ENCODE peak calls at places on chromosome 2, in seven cellular contexts. One of them, this sample, is unnamed.

GRCh38 chr2:197285361-197285760 is 25.2 kb downstream of the ANKRD44 start:
- DNase-seq in cardiac fibroblast: no peak
- DNase-seq in left cardiac atrium: no peak
- DNase-seq in CD8-positive, alpha-beta T cell: no peak
- DNase-seq in HT-29: no peak
- DNase-seq in AG09319: no peak
- DNase-seq in KBM-7: peak
- DNase-seq in this sample: no peak

GRCh38 chr2:232026941-232027340 is 65.4 kb downstream of the DIS3L2 start:
- DNase-seq in KBM-7: no peak
- DNase-seq in CD8-positive, alpha-beta T cell: no peak
- DNase-seq in left cardiac atrium: no peak
- DNase-seq in AG09319: no peak
- DNase-seq in HT-29: no peak
- DNase-seq in cardiac fibroblast: no peak
- DNase-seq in this sample: no peak

GRCh38 chr2:127770973-127771735 is 39.8 kb downstream of the WDR33 start:
- DNase-seq in KBM-7: no peak
- DNase-seq in CD8-positive, alpha-beta T cell: no peak
- DNase-seq in HT-29: no peak
- DNase-seq in cardiac fibroblast: peak
- DNase-seq in left cardiac atrium: no peak
- DNase-seq in AG09319: peak
- DNase-seq in this sample: peak

GRCh38 chr2:70362661-70363060 is 60.8 kb upstream of the FAM136A start:
- DNase-seq in CD8-positive, alpha-beta T cell: no peak
- DNase-seq in left cardiac atrium: no peak
- DNase-seq in HT-29: peak
- DNase-seq in AG09319: no peak
- DNase-seq in KBM-7: no peak
- DNase-seq in cardiac fibroblast: no peak
- DNase-seq in this sample: peak

GRCh38 chr2:136122654-136123053 is 4.7 kb upstream of the CXCR4 start:
- DNase-seq in HT-29: no peak
- DNase-seq in cardiac fibroblast: no peak
- DNase-seq in left cardiac atrium: no peak
- DNase-seq in CD8-positive, alpha-beta T cell: no peak
- DNase-seq in KBM-7: peak
- DNase-seq in AG09319: no peak
- DNase-seq in this sample: no peak

GRCh38 chr2:70570041-70570661 is 16.5 kb upstream of the TGFA start:
- DNase-seq in KBM-7: no peak
- DNase-seq in HT-29: peak
- DNase-seq in cardiac fibroblast: no peak
- DNase-seq in CD8-positive, alpha-beta T cell: no peak
- DNase-seq in AG09319: no peak
- DNase-seq in left cardiac atrium: no peak
- DNase-seq in this sample: peak

GRCh38 chr2:108967757-108968156 is 21.3 kb downstream of the EDAR start:
- DNase-seq in cardiac fibroblast: no peak
- DNase-seq in AG09319: no peak
- DNase-seq in KBM-7: no peak
- DNase-seq in left cardiac atrium: no peak
- DNase-seq in CD8-positive, alpha-beta T cell: no peak
- DNase-seq in HT-29: no peak
- DNase-seq in this sample: no peak

GRCh38 chr2:209922116-209922515 is 80.3 kb upstream of the RPE start:
- DNase-seq in left cardiac atrium: no peak
- DNase-seq in cardiac fibroblast: no peak
- DNase-seq in AG09319: no peak
- DNase-seq in HT-29: no peak
- DNase-seq in KBM-7: no peak
- DNase-seq in CD8-positive, alpha-beta T cell: no peak
- DNase-seq in this sample: no peak

GRCh38 chr2:33532966-33533365 is 56.5 kb downstream of the RASGRP3 start:
- DNase-seq in CD8-positive, alpha-beta T cell: no peak
- DNase-seq in AG09319: no peak
- DNase-seq in left cardiac atrium: no peak
- DNase-seq in HT-29: no peak
- DNase-seq in cardiac fibroblast: no peak
- DNase-seq in KBM-7: no peak
- DNase-seq in this sample: no peak

GRCh38 chr2:229715895-229716507 is 1.6 kb upstream of the DNER start:
- DNase-seq in left cardiac atrium: no peak
- DNase-seq in HT-29: peak
- DNase-seq in AG09319: no peak
- DNase-seq in cardiac fibroblast: peak
- DNase-seq in CD8-positive, alpha-beta T cell: no peak
- DNase-seq in KBM-7: peak
- DNase-seq in this sample: peak

GRCh38 chr2:11705063-11705462 is 35.1 kb upstream of the NTSR2 start:
- DNase-seq in HT-29: no peak
- DNase-seq in cardiac fibroblast: no peak
- DNase-seq in AG09319: no peak
- DNase-seq in CD8-positive, alpha-beta T cell: no peak
- DNase-seq in KBM-7: no peak
- DNase-seq in left cardiac atrium: no peak
- DNase-seq in this sample: no peak

GRCh38 chr2:234136461-234136860 is 86.0 kb downstream of the SPP2 start:
- DNase-seq in HT-29: peak
- DNase-seq in CD8-positive, alpha-beta T cell: no peak
- DNase-seq in cardiac fibroblast: no peak
- DNase-seq in AG09319: no peak
- DNase-seq in KBM-7: no peak
- DNase-seq in left cardiac atrium: no peak
- DNase-seq in this sample: no peak

GRCh38 chr2:189751080-189751658 is 11.4 kb downstream of the OSGEPL1 start:
- DNase-seq in CD8-positive, alpha-beta T cell: peak
- DNase-seq in KBM-7: peak
- DNase-seq in HT-29: peak
- DNase-seq in cardiac fibroblast: peak
- DNase-seq in left cardiac atrium: no peak
- DNase-seq in AG09319: no peak
- DNase-seq in this sample: peak

This sample was measured in HepG2.